ENCODE peak calls at places on chromosomes 3 and 15, in four cellular contexts. V is ELR, X is T-cell, B is SW480. K is an unnamed sample.

GRCh38 chr15:20644026-20644425 is 102.4 kb upstream of the GOLGA6L6 start:
- DNase-seq in V (no peak), X (no peak), B (no peak), K (no peak)

GRCh38 chr3:32882603-32883025 is 64.8 kb downstream of the TRIM71 start:
- DNase-seq in B (no peak), X (no peak), V (no peak), K (no peak)

GRCh38 chr15:74396445-74397238 is 29.2 kb upstream of the CYP11A1 start:
- DNase-seq in V (peak; percentile 95), B (peak; percentile 87), X (no peak), K (no peak)

GRCh38 chr15:56815247-56815646 is 81.9 kb upstream of the ZNF280D start:
- DNase-seq in B (peak; percentile 87), X (no peak), V (no peak), K (peak; percentile 75)

GRCh38 chr3:137737208-137737607 is 26.9 kb upstream of the SOX14 start:
- DNase-seq in B (no peak), V (no peak), X (no peak), K (no peak)

GRCh38 chr3:25155696-25156471 is 272.2 kb upstream of the RARB start:
- DNase-seq in B (no peak), X (no peak), V (no peak), K (no peak)

GRCh38 chr3:133855772-133856171 is 39.9 kb downstream of the RAB6B start:
- DNase-seq in X (no peak), V (peak; percentile 21), B (no peak), K (no peak)

GRCh38 chr3:42691861-42692666 is 6.7 kb downstream of the KLHL40 start:
- DNase-seq in X (no peak), V (no peak), B (no peak), K (no peak)

GRCh38 chr3:124811441-124811840 is 75.7 kb downstream of the ITGB5 start:
- DNase-seq in B (no peak), V (peak; percentile 66), X (no peak), K (peak; percentile 31)

GRCh38 chr3:58173670-58174472 is 36.9 kb downstream of the DNASE1L3 start:
- DNase-seq in X (peak; percentile 53), B (peak; percentile 66), V (peak; percentile 36), K (peak; percentile 57)

GRCh38 chr3:54915976-54916375 is 11.9 kb downstream of the LRTM1 start:
- DNase-seq in V (no peak), X (no peak), B (no peak), K (no peak)

GRCh38 chr15:31483053-31483923 is 156.7 kb downstream of the KLF13 start:
- DNase-seq in B (no peak), X (peak; percentile 55), V (no peak), K (peak; percentile 25)

GRCh38 chr15:70430029-70430428 is 332.3 kb upstream of the TLE3 start:
- DNase-seq in B (no peak), X (no peak), V (peak; percentile 45), K (peak; percentile 78)

GRCh38 chr3:172102123-172102882 is 62.9 kb downstream of the FNDC3B start:
- DNase-seq in V (no peak), X (peak; percentile 41), B (no peak), K (no peak)

GRCh38 chr3:123467051-123467450 is 18.2 kb upstream of the ADCY5 start:
- DNase-seq in X (no peak), V (no peak), B (no peak), K (no peak)

GRCh38 chr15:25171856-25172687 is 217.3 kb downstream of the SNRPN start:
- DNase-seq in V (no peak), X (no peak), B (no peak), K (no peak)

GRCh38 chr15:78621810-78622402 is 1.1 kb upstream of the CHRNA3 start:
- DNase-seq in B (no peak), V (no peak), X (no peak), K (no peak)

GRCh38 chr3:64190517-64191515 is 34.5 kb downstream of the PRICKLE2 start:
- DNase-seq in V (peak; percentile 95), B (no peak), X (no peak), K (no peak)

GRCh38 chr3:33787328-33788009 is 11.0 kb upstream of the PDCD6IP start:
- DNase-seq in B (peak; percentile 78), V (peak; percentile 77), X (peak; percentile 53), K (peak; percentile 79)

GRCh38 chr15:77821959-77822256 is 189.2 kb upstream of the LINGO1 start:
- DNase-seq in V (no peak), B (no peak), X (no peak), K (no peak)

GRCh38 chr3:31188112-31188511 is 293.7 kb upstream of the GADL1 start:
- DNase-seq in V (no peak), X (no peak), B (no peak), K (no peak)

GRCh38 chr3:17730318-17730967 is 12.0 kb downstream of the TBC1D5 start:
- DNase-seq in X (no peak), B (no peak), V (peak; percentile 30), K (peak; percentile 32)

GRCh38 chr3:9898467-9899229 is 4.0 kb upstream of the IL17RE start:
- DNase-seq in B (no peak), X (no peak), V (no peak), K (peak; percentile 88)

GRCh38 chr3:123602325-123602724 is 17.5 kb upstream of the HACD2 start:
- DNase-seq in V (peak; percentile 90), B (no peak), X (no peak), K (peak; percentile 59)

GRCh38 chr15:101232677-101233076 is 19.2 kb downstream of the CHSY1 start:
- DNase-seq in X (no peak), B (no peak), V (no peak), K (no peak)

GRCh38 chr3:172082269-172082668 is 42.9 kb downstream of the FNDC3B start:
- DNase-seq in V (peak; percentile 86), X (no peak), B (no peak), K (no peak)

GRCh38 chr15:68421798-68422402 is 10.1 kb downstream of the ITGA11 start:
- DNase-seq in B (no peak), X (no peak), V (peak; percentile 17), K (no peak)

GRCh38 chr3:172135766-172136729 is 96.7 kb downstream of the FNDC3B start:
- DNase-seq in V (peak; percentile 72), B (no peak), X (no peak), K (no peak)

GRCh38 chr15:37221671-37222207 is 121.4 kb upstream of the MEIS2 start:
- DNase-seq in X (no peak), B (no peak), V (no peak), K (no peak)

GRCh38 chr3:198106265-198106664 is 146.2 kb downstream of the LMLN start:
- DNase-seq in X (no peak), B (no peak), V (no peak), K (no peak)

GRCh38 chr3:52313774-52314188 is 2.3 kb upstream of the DNAH1 start:
- DNase-seq in V (peak; percentile 54), B (peak; percentile 41), X (no peak), K (no peak)

K was measured in small intestine.